ENCODE peak calls at places on chromosomes 11 and 22, in six cellular contexts. X is activated naive CD4-positive, alpha-beta T cell; G is stimulated activated CD4-positive, alpha-beta T cell treated with anti-CD3 and anti-CD28 coated beads, Interleukin-15, amount 100 ng/mL, for 1 hour; V is fibroblast of pulmonary artery; T is NCI-H69; K is NCI-H1694. U is an unnamed sample.

GRCh38 chr11:72575533-72576170 is 98.6 kb downstream of the PDE2A start:
- DNase-seq in T (no peak), X (no peak), G (no peak), K (no peak), V (no peak), U (no peak)

GRCh38 chr11:114082415-114082748 is 22.9 kb downstream of the ZBTB16 start:
- DNase-seq in V (peak), K (no peak), G (no peak), T (no peak), X (no peak), U (no peak)

GRCh38 chr11:69297926-69298777 is 4.2 kb downstream of the MYEOV start:
- DNase-seq in K (no peak), X (no peak), T (no peak), V (peak), G (no peak), U (peak)

GRCh38 chr22:48961705-48962104 is 866.0 kb downstream of the BRD1 start:
- DNase-seq in G (no peak), V (no peak), X (no peak), T (no peak), K (no peak), U (no peak)

GRCh38 chr11:3092603-3093141 is 35.4 kb upstream of the CARS1 start:
- DNase-seq in G (no peak), T (no peak), X (no peak), K (no peak), V (no peak), U (no peak)

GRCh38 chr11:26134481-26135355 is 197.2 kb upstream of the ANO3 start:
- DNase-seq in X (no peak), K (no peak), G (no peak), T (peak), V (peak), U (peak)

GRCh38 chr11:47523491-47524199 is 29.3 kb downstream of the CELF1 start:
- DNase-seq in X (peak), G (no peak), T (peak), K (no peak), V (peak), U (peak)

GRCh38 chr11:57321996-57322880 is 2.5 kb downstream of the TNKS1BP1 start:
- DNase-seq in V (peak), G (no peak), T (peak), X (no peak), K (peak), U (peak)

GRCh38 chr11:2317354-2318050 is 15.7 kb downstream of the TSPAN32 start:
- DNase-seq in X (no peak), K (no peak), V (no peak), T (no peak), G (no peak), U (no peak)

GRCh38 chr11:119094816-119095065 is 6.9 kb downstream of the DPAGT1 start:
- DNase-seq in T (no peak), K (no peak), G (peak), X (peak), V (peak), U (peak)

GRCh38 chr11:78607691-78608090 is 33.0 kb upstream of the NARS2 start:
- DNase-seq in G (no peak), V (no peak), X (no peak), K (no peak), T (no peak), U (no peak)

GRCh38 chr11:65637794-65638317 is at the start of gene SIPA1:
- DNase-seq in K (no peak), G (peak), T (peak), X (peak), V (peak), U (peak)

GRCh38 chr11:72519220-72519881 is 85.0 kb upstream of the CLPB start:
- DNase-seq in T (no peak), V (no peak), K (no peak), X (no peak), G (no peak), U (no peak)

GRCh38 chr22:20751185-20751851 is 22.6 kb upstream of the SERPIND1 start:
- DNase-seq in G (no peak), V (no peak), T (no peak), K (no peak), X (no peak), U (peak)

GRCh38 chr11:59365621-59366020 is 6.9 kb downstream of the OR5AN1 start:
- DNase-seq in T (no peak), G (no peak), K (no peak), X (no peak), V (no peak), U (no peak)

GRCh38 chr22:19957445-19957844 is 15.8 kb upstream of the TXNRD2 start:
- DNase-seq in K (no peak), X (no peak), G (no peak), V (no peak), T (no peak), U (no peak)

GRCh38 chr11:93267383-93267782 is 63.2 kb upstream of the DEUP1 start:
- DNase-seq in X (no peak), K (no peak), T (no peak), G (no peak), V (no peak), U (no peak)

GRCh38 chr11:17572791-17573460 is 25.9 kb downstream of the OTOG start:
- DNase-seq in K (no peak), G (no peak), X (no peak), V (no peak), T (peak), U (no peak)

GRCh38 chr11:110409174-110409573 is 20.6 kb upstream of the FDX1 start:
- DNase-seq in G (no peak), T (no peak), K (no peak), X (no peak), V (peak), U (no peak)

GRCh38 chr11:118059231-118059940 is 17.5 kb upstream of the TMPRSS4 start:
- DNase-seq in V (no peak), X (no peak), T (no peak), G (no peak), K (no peak), U (no peak)

GRCh38 chr11:47869548-47870393 is 21.6 kb upstream of the NUP160 start:
- DNase-seq in T (no peak), V (no peak), K (no peak), G (no peak), X (no peak), U (no peak)

GRCh38 chr22:47115518-47115890 is 353.1 kb downstream of the TBC1D22A start:
- DNase-seq in G (no peak), X (no peak), V (no peak), K (no peak), T (no peak), U (no peak)

GRCh38 chr11:107468596-107468995 is 11.0 kb upstream of the CWF19L2 start:
- DNase-seq in T (peak), K (no peak), G (no peak), X (no peak), V (peak), U (no peak)

GRCh38 chr11:35683728-35684339 is 21.3 kb downstream of the TRIM44 start:
- DNase-seq in K (no peak), G (no peak), T (peak), X (no peak), V (peak), U (no peak)

GRCh38 chr11:106246495-106246894 is 169.0 kb downstream of the AASDHPPT start:
- DNase-seq in X (no peak), T (no peak), V (no peak), G (no peak), K (no peak), U (no peak)

GRCh38 chr11:8033791-8034585 is 46.9 kb downstream of the EIF3F start:
- DNase-seq in X (no peak), T (no peak), G (no peak), V (no peak), K (no peak), U (no peak)

GRCh38 chr11:16081756-16082531 is 274.4 kb downstream of the SOX6 start:
- DNase-seq in V (no peak), K (peak), T (peak), X (no peak), G (no peak), U (no peak)

GRCh38 chr22:43293661-43294392 is 49.3 kb downstream of the SCUBE1 start:
- DNase-seq in T (peak), V (peak), X (no peak), G (no peak), K (peak), U (peak)

GRCh38 chr11:16607675-16608644 is 130.5 kb upstream of the C11orf58 start:
- DNase-seq in G (no peak), K (no peak), T (peak), V (peak), X (no peak), U (peak)

GRCh38 chr22:20586403-20586745 is 79.0 kb downstream of the MED15 start:
- DNase-seq in V (no peak), G (no peak), T (no peak), X (no peak), K (no peak), U (no peak)

GRCh38 chr11:68643576-68643975 is 40.8 kb upstream of the GAL start:
- DNase-seq in G (no peak), T (peak), K (no peak), X (no peak), V (peak), U (peak)

GRCh38 chr11:69154938-69155301 is 815 bp upstream of the SMIM38 start:
- DNase-seq in V (no peak), X (no peak), G (no peak), T (no peak), K (no peak), U (no peak)

GRCh38 chr22:35610741-35611140 is 6.4 kb downstream of the MB start:
- DNase-seq in X (no peak), T (no peak), K (no peak), V (no peak), G (no peak), U (no peak)

GRCh38 chr11:84581083-84581482 is 1046.1 kb downstream of the DLG2 start:
- DNase-seq in G (no peak), V (no peak), T (peak), X (no peak), K (no peak), U (peak)

GRCh38 chr11:79244175-79244804 is 196.5 kb downstream of the TENM4 start:
- DNase-seq in T (no peak), G (no peak), K (no peak), X (no peak), V (peak), U (peak)

GRCh38 chr11:115220423-115220822 is 283.8 kb downstream of the CADM1 start:
- DNase-seq in T (peak), V (no peak), X (no peak), G (no peak), K (no peak), U (no peak)

GRCh38 chr11:122695076-122695620 is 39.6 kb downstream of the UBASH3B start:
- DNase-seq in G (no peak), T (no peak), K (no peak), V (peak), X (no peak), U (no peak)

GRCh38 chr11:72224587-72225410 is at the start of gene INPPL1:
- DNase-seq in T (peak), X (no peak), G (no peak), K (no peak), V (peak), U (peak)

GRCh38 chr22:22721681-22722309 is 77.4 kb downstream of the GGTLC2 start:
- DNase-seq in V (peak), X (no peak), G (no peak), T (no peak), K (no peak), U (peak)

U was measured in left kidney.